ENCODE peak calls at places on chromosomes 6 and 20, in five cellular contexts. One of them, this sample, is unnamed.
A peak's percentile ranks its signal among the peaks of the same experiment; 100 is the strongest.

GRCh38 chr6:119308048-119308570 is 41.5 kb downstream of the MAN1A1 start:
- DNase-seq in heart left ventricle: no peak
- DNase-seq in nucleus accumbens: no peak
- DNase-seq in AG09309: peak; percentile 78
- DNase-seq in hepatocyte: peak; percentile 58
- DNase-seq in this sample: no peak

GRCh38 chr6:36604090-36605060 is 10.2 kb downstream of the SRSF3 start:
- DNase-seq in nucleus accumbens: no peak
- DNase-seq in AG09309: no peak
- DNase-seq in hepatocyte: no peak
- DNase-seq in heart left ventricle: no peak
- DNase-seq in this sample: no peak

GRCh38 chr6:66189915-66190314 is 482.9 kb upstream of the EYS start:
- DNase-seq in hepatocyte: no peak
- DNase-seq in AG09309: no peak
- DNase-seq in nucleus accumbens: no peak
- DNase-seq in heart left ventricle: no peak
- DNase-seq in this sample: no peak

GRCh38 chr6:10332121-10332520 is 82.8 kb downstream of the TFAP2A start:
- DNase-seq in hepatocyte: no peak
- DNase-seq in nucleus accumbens: no peak
- DNase-seq in heart left ventricle: no peak
- DNase-seq in AG09309: no peak
- DNase-seq in this sample: no peak

GRCh38 chr20:4916991-4917881 is 84.1 kb downstream of the SLC23A2 start:
- DNase-seq in heart left ventricle: no peak
- DNase-seq in hepatocyte: no peak
- DNase-seq in nucleus accumbens: peak; percentile 7
- DNase-seq in AG09309: no peak
- DNase-seq in this sample: no peak

GRCh38 chr6:123189805-123190204 is 193.8 kb downstream of the CLVS2 start:
- DNase-seq in nucleus accumbens: no peak
- DNase-seq in hepatocyte: no peak
- DNase-seq in AG09309: no peak
- DNase-seq in heart left ventricle: no peak
- DNase-seq in this sample: no peak

GRCh38 chr6:161244725-161245124 is 29.1 kb downstream of the AGPAT4 start:
- DNase-seq in AG09309: no peak
- DNase-seq in nucleus accumbens: no peak
- DNase-seq in heart left ventricle: no peak
- DNase-seq in hepatocyte: no peak
- DNase-seq in this sample: no peak

GRCh38 chr6:46677314-46677654 is 10.4 kb upstream of the TDRD6 start:
- DNase-seq in AG09309: no peak
- DNase-seq in nucleus accumbens: no peak
- DNase-seq in heart left ventricle: no peak
- DNase-seq in hepatocyte: peak; percentile 23
- DNase-seq in this sample: no peak

GRCh38 chr20:35012227-35013069 is 56.8 kb downstream of the MYH7B start:
- DNase-seq in AG09309: no peak
- DNase-seq in hepatocyte: no peak
- DNase-seq in nucleus accumbens: no peak
- DNase-seq in heart left ventricle: no peak
- DNase-seq in this sample: peak; percentile 46

GRCh38 chr6:142542704-142543233 is 241.0 kb downstream of the ADGRG6 start:
- DNase-seq in nucleus accumbens: no peak
- DNase-seq in AG09309: peak; percentile 64
- DNase-seq in hepatocyte: peak; percentile 61
- DNase-seq in heart left ventricle: no peak
- DNase-seq in this sample: no peak

GRCh38 chr20:29079769-29080690 is 2177.4 kb upstream of the DEFB115 start:
- DNase-seq in heart left ventricle: peak; percentile 55
- DNase-seq in hepatocyte: no peak
- DNase-seq in nucleus accumbens: no peak
- DNase-seq in AG09309: peak; percentile 14
- DNase-seq in this sample: peak; percentile 75

GRCh38 chr6:132764370-132764769 is 6.7 kb upstream of the VNN2 start:
- DNase-seq in nucleus accumbens: peak; percentile 22
- DNase-seq in hepatocyte: peak; percentile 61
- DNase-seq in AG09309: peak; percentile 79
- DNase-seq in heart left ventricle: no peak
- DNase-seq in this sample: no peak

GRCh38 chr6:84417261-84417660 is 189.8 kb upstream of the CEP162 start:
- DNase-seq in nucleus accumbens: no peak
- DNase-seq in hepatocyte: no peak
- DNase-seq in AG09309: peak; percentile 63
- DNase-seq in heart left ventricle: no peak
- DNase-seq in this sample: no peak

GRCh38 chr6:128025478-128025877 is 124.6 kb upstream of the THEMIS start:
- DNase-seq in heart left ventricle: no peak
- DNase-seq in AG09309: no peak
- DNase-seq in hepatocyte: no peak
- DNase-seq in nucleus accumbens: no peak
- DNase-seq in this sample: no peak

GRCh38 chr6:1689141-1689540 is 79.4 kb downstream of the FOXC1 start:
- DNase-seq in AG09309: peak; percentile 27
- DNase-seq in hepatocyte: no peak
- DNase-seq in heart left ventricle: no peak
- DNase-seq in nucleus accumbens: no peak
- DNase-seq in this sample: no peak

GRCh38 chr6:137832110-137832509 is 34.9 kb upstream of the TNFAIP3 start:
- DNase-seq in hepatocyte: no peak
- DNase-seq in heart left ventricle: no peak
- DNase-seq in AG09309: no peak
- DNase-seq in nucleus accumbens: no peak
- DNase-seq in this sample: no peak

GRCh38 chr6:31940256-31940664 is 5.6 kb upstream of the CFB start:
- DNase-seq in heart left ventricle: no peak
- DNase-seq in hepatocyte: peak; percentile 57
- DNase-seq in nucleus accumbens: no peak
- DNase-seq in AG09309: no peak
- DNase-seq in this sample: no peak

GRCh38 chr6:77740380-77740779 is 87.5 kb downstream of the MEI4 start:
- DNase-seq in AG09309: no peak
- DNase-seq in heart left ventricle: no peak
- DNase-seq in nucleus accumbens: no peak
- DNase-seq in hepatocyte: peak; percentile 28
- DNase-seq in this sample: no peak

GRCh38 chr20:62285722-62286121 is 17.1 kb upstream of the ADRM1 start:
- DNase-seq in hepatocyte: no peak
- DNase-seq in AG09309: no peak
- DNase-seq in heart left ventricle: no peak
- DNase-seq in nucleus accumbens: no peak
- DNase-seq in this sample: peak; percentile 72

GRCh38 chr20:31717478-31717946 is 5.2 kb downstream of the BCL2L1 start:
- DNase-seq in heart left ventricle: no peak
- DNase-seq in AG09309: no peak
- DNase-seq in hepatocyte: no peak
- DNase-seq in nucleus accumbens: no peak
- DNase-seq in this sample: no peak

GRCh38 chr6:38640216-38640909 is 634 bp upstream of the BTBD9 start:
- DNase-seq in hepatocyte: peak; percentile 8
- DNase-seq in heart left ventricle: no peak
- DNase-seq in AG09309: no peak
- DNase-seq in nucleus accumbens: no peak
- DNase-seq in this sample: no peak

GRCh38 chr20:16498526-16499140 is 74.6 kb downstream of the KIF16B start:
- DNase-seq in heart left ventricle: no peak
- DNase-seq in nucleus accumbens: no peak
- DNase-seq in AG09309: no peak
- DNase-seq in hepatocyte: no peak
- DNase-seq in this sample: no peak

GRCh38 chr6:113449051-113449450 is 408.1 kb upstream of the MARCKS start:
- DNase-seq in nucleus accumbens: no peak
- DNase-seq in AG09309: no peak
- DNase-seq in heart left ventricle: no peak
- DNase-seq in hepatocyte: no peak
- DNase-seq in this sample: no peak

GRCh38 chr6:170101281-170102035 is 189.4 kb downstream of the DLL1 start:
- DNase-seq in nucleus accumbens: no peak
- DNase-seq in heart left ventricle: peak; percentile 33
- DNase-seq in AG09309: no peak
- DNase-seq in hepatocyte: no peak
- DNase-seq in this sample: peak; percentile 26

GRCh38 chr20:14488756-14489479 is 151.5 kb upstream of the FLRT3 start:
- DNase-seq in nucleus accumbens: no peak
- DNase-seq in AG09309: no peak
- DNase-seq in hepatocyte: no peak
- DNase-seq in heart left ventricle: no peak
- DNase-seq in this sample: no peak

GRCh38 chr6:29201966-29202365 is 31.3 kb downstream of the OR2J2 start:
- DNase-seq in heart left ventricle: no peak
- DNase-seq in nucleus accumbens: no peak
- DNase-seq in AG09309: no peak
- DNase-seq in hepatocyte: no peak
- DNase-seq in this sample: no peak

GRCh38 chr6:125050663-125051318 is 88.6 kb downstream of the RNF217 start:
- DNase-seq in AG09309: no peak
- DNase-seq in hepatocyte: peak; percentile 3
- DNase-seq in nucleus accumbens: no peak
- DNase-seq in heart left ventricle: no peak
- DNase-seq in this sample: no peak